ENCODE peak calls at places on chromosomes 7 and 10, in ten cellular contexts. J is cardiac fibroblast, L is GM10248, N is HepG2, A is AG04449, Z is fibroblast of pulmonary artery, R is AG04450, W is IMR-90, O is GM12865, G is tibial artery. H is an unnamed sample.

GRCh38 chr10:24871501-24871900 is 80.9 kb downstream of the PRTFDC1 start:
- DNase-seq in Z (no peak), L (no peak), O (no peak), A (no peak), W (no peak), R (no peak), N (no peak), J (no peak), G (no peak), H (no peak)

GRCh38 chr10:118395919-118396318 is 53.8 kb upstream of the FAM204A start:
- DNase-seq in A (no peak), L (no peak), O (no peak), N (no peak), G (no peak), J (no peak), W (no peak), R (no peak), Z (no peak), H (no peak)

GRCh38 chr10:131743190-131744151 is 157.3 kb upstream of the PPP2R2D start:
- DNase-seq in W (no peak), Z (no peak), G (peak; percentile 17), L (peak; percentile 50), O (peak; percentile 80), A (no peak), N (no peak), R (no peak), J (no peak), H (peak; percentile 82)

GRCh38 chr10:69232252-69232651 is 12.1 kb downstream of the HKDC1 start:
- DNase-seq in L (no peak), J (peak; percentile 72), G (no peak), A (peak; percentile 38), R (peak; percentile 42), Z (peak; percentile 77), O (no peak), N (no peak), W (peak; percentile 85), H (no peak)

GRCh38 chr10:69464401-69464800 is 13.1 kb downstream of the TSPAN15 start:
- DNase-seq in R (no peak), G (no peak), J (no peak), A (no peak), N (no peak), Z (no peak), W (no peak), L (no peak), O (no peak), H (no peak)

GRCh38 chr10:87685832-87686589 is 26.3 kb downstream of the PAPSS2 start:
- DNase-seq in A (no peak), Z (peak; percentile 43), J (peak; percentile 57), L (no peak), R (no peak), W (no peak), G (no peak), O (no peak), N (no peak), H (no peak)

GRCh38 chr10:121559321-121559720 is 38.9 kb downstream of the FGFR2 start:
- DNase-seq in L (no peak), A (no peak), G (no peak), R (no peak), O (no peak), W (no peak), J (no peak), N (no peak), Z (no peak), H (no peak)

GRCh38 chr7:26685636-26686035 is 178.8 kb downstream of the SKAP2 start:
- DNase-seq in W (peak; percentile 45), R (no peak), O (no peak), A (no peak), G (no peak), Z (no peak), N (no peak), J (no peak), L (no peak), H (no peak)

DNA sequence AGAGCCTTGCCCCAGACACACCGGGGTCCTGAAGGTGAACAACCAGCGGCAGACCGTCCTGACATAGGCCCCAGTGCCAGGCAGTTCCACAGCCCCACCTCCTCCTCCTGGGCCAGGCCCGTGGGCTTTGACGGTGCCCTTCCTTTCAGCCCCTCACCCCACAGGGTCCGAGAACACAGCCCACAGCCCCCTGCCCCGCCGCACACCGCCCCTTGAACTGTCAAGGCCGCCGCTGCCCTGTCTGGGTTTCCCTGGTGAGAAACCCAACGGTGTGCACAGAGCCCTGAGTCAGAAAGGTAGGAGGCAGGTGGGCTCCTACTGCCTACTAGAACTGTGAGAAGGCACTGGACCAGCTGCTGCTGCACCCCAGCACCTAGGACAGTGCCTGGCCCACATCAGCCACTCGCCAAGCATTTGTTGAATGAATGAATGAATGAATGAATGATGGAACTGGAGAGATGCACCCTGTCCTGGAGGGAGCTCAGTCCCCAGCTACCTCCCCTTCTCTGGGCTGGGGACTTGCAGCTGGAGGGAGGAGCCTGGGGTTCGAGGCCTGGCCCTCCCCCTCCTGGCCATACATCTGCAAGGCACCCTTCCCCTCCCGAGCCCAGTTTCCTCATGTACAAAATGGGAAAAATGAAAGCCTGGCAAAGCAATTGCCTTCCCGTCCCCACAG is 117.9 kb downstream of the SLIT1 start:
- DNase-seq in G (no peak), W (no peak), R (no peak), Z (no peak), N (no peak), L (no peak), O (no peak), J (no peak), A (no peak), H (no peak)
- TF ChIP-seq CTCF in G (no peak), W (no peak), R (no peak), Z (no peak), N (peak; percentile 42), L (no peak), O (no peak), J (no peak), A (no peak), H (no peak)

GRCh38 chr7:131773413-131773812 is 217.0 kb upstream of the PODXL start:
- DNase-seq in O (no peak), J (no peak), Z (no peak), L (no peak), N (no peak), R (no peak), A (no peak), W (no peak), G (no peak), H (no peak)

GRCh38 chr7:131778601-131779000 is 222.2 kb upstream of the PODXL start:
- DNase-seq in G (no peak), J (no peak), O (no peak), N (no peak), Z (no peak), A (no peak), W (no peak), L (no peak), R (no peak), H (no peak)

GRCh38 chr7:131769241-131769640 is 212.8 kb upstream of the PODXL start:
- DNase-seq in R (no peak), O (no peak), G (no peak), W (no peak), Z (no peak), N (no peak), L (no peak), J (no peak), A (no peak), H (no peak)

DNA sequence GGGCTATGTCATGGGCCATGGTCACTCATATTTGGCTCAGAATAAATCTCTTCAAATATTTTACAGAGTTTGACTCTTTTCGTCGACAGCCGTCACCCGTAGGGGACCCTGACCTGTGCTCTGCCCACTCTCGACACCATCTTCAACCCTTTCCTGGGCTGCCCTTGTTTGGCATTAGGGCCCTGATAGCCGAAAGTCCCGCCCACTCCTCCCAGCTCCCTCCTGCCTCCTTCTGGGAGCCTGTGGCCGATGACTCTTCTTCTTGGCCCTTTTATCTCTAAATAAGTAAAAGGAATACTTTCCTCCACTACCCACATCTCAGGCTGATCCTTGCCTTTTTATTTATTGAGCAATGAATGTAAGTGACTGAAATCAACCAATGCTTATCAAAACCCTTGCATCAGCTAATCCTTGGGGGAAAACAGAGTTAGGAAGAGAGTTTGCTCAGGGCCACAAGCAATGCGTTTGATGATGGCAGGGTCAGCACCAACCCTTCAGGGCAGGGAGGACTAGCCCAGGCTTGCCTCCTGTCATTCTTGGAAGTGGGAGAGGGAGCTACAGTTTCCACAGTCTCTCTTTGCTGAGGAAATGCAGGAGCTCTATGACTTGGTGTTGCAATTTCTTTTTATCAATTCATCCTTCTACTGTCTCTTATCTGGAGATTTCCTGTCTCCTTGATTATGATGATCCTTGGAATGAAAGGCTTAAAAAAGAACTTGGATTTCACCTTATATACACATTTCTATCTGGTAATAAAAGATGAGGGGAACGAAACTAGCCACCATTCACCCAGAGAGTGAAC is 218.2 kb upstream of the PODXL start:
- DNase-seq in W (no peak), O (no peak), N (no peak), L (no peak), A (no peak), J (peak; percentile 2), Z (peak; percentile 3), R (no peak), G (no peak), H (no peak)
- TF ChIP-seq CTCF in W (no peak), O (no peak), N (no peak), L (no peak), A (no peak), J (no peak), Z (no peak), R (no peak), G (no peak), H (no peak)

DNA sequence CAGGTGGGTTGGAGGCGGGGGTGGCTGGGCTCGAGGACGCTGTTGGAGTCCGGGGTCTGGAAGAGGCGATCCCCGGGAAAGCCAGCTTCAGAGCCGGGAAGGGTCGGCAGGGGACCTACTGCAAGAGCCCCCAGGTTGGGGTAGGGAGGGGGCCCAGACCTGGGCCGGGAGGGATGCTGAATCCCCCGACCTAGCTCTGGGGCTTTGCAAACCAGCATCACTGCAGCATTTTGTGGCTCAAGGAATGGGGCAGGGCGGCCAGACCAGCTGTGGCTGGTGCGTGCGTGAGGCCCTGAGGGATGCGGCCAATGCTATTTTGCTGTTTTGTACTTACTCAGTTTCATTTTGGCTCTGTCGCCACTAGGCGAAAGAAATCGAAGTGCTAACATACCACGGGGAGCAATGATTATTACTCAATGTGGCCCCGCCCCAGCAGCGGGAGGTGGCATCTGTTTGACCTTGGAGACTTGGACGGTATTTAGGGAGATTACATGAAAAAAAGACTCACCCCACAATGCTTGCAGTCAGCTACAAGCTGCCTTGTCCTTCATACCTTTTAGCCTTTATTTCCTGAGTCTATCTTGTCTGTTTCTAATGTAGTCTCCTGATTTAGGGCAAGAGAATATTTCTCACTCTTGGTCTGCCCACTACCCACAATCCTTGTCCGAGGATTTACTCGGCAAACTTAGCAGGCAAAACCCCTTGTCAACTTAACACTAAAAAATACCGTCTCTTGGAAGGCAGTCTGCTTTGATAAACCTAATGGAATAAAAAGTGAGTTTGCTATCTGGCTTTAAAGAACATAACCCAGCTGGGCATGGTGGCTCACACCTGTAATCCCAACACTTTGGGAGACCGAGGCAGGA is 16.2 kb downstream of the HSPB1 start:
- DNase-seq in A (peak; percentile 67), Z (peak; percentile 87), G (peak; percentile 92), O (peak; percentile 94), N (peak; percentile 84), W (peak; percentile 89), L (peak; percentile 83), J (peak; percentile 90), R (peak; percentile 76), H (peak; percentile 84)
- TF ChIP-seq CTCF in A (peak; percentile 36), Z (peak; percentile 34), G (peak; percentile 46), O (peak; percentile 34), N (peak; percentile 40), W (peak; percentile 42), L (peak; percentile 31), J (peak; percentile 36), R (peak; percentile 47), H (peak; percentile 21)

GRCh38 chr10:74766501-74766900 is 59.9 kb upstream of the KAT6B start:
- DNase-seq in O (no peak), R (no peak), Z (no peak), G (no peak), J (no peak), A (no peak), W (no peak), N (no peak), L (no peak), H (no peak)

GRCh38 chr10:74775099-74775498 is 51.3 kb upstream of the KAT6B start:
- DNase-seq in W (no peak), J (no peak), A (no peak), R (no peak), N (no peak), O (no peak), L (no peak), G (no peak), Z (no peak), H (no peak)

GRCh38 chr10:74765465-74765864 is 60.9 kb upstream of the KAT6B start:
- DNase-seq in G (no peak), A (no peak), N (peak; percentile 17), J (no peak), W (no peak), R (no peak), L (no peak), O (no peak), Z (no peak), H (no peak)

GRCh38 chr10:74770400-74770799 is 56.0 kb upstream of the KAT6B start:
- DNase-seq in A (no peak), O (peak; percentile 28), W (no peak), N (no peak), L (no peak), J (no peak), R (no peak), Z (no peak), G (no peak), H (no peak)

DNA sequence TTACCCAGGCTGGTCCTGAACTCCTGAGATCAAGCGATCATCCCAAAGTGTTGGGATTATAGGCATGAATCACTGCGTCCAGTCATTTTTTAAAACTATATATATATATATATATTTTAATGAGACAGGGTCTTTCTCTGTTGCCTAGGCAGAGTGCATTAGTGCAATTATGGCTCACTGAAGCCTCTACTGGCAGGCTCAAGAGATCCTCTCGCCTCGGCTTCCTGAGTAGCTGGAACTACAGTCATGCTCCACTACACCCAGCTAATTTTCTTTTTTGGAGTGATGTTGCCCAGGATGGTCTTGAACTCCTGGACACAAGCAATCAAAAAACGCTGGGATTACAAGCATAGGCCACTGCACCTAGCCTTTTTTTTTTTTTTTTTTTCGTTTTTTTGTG is 55.3 kb upstream of the KAT6B start:
- DNase-seq in A (no peak), R (no peak), L (no peak), J (no peak), Z (no peak), O (peak; percentile 12), N (no peak), G (no peak), W (no peak), H (no peak)
- TF ChIP-seq CTCF in A (no peak), R (no peak), L (no peak), J (no peak), Z (no peak), O (peak; percentile 0), N (peak; percentile 20), G (no peak), W (no peak), H (no peak)